ENCODE peak calls at places on chromosomes 6 and 20, in six cellular contexts. One of them, this sample, is unnamed.

GRCh38 chr6:80523531-80523970 is 417.1 kb downstream of the BCKDHB start:
- DNase-seq in Daoy: no peak
- DNase-seq in T-helper 2 cell: no peak
- DNase-seq in nephron progenitor cell: peak; percentile 30
- DNase-seq in NCI-H1092 treated with DMSO at 0.1 percent for 48 hours: no peak
- DNase-seq in endothelial cell of umbilical vein: peak; percentile 93
- DNase-seq in this sample: peak; percentile 67

GRCh38 chr6:161318456-161318855 is 44.6 kb upstream of the AGPAT4 start:
- DNase-seq in Daoy: no peak
- DNase-seq in T-helper 2 cell: no peak
- DNase-seq in nephron progenitor cell: no peak
- DNase-seq in NCI-H1092 treated with DMSO at 0.1 percent for 48 hours: no peak
- DNase-seq in endothelial cell of umbilical vein: no peak
- DNase-seq in this sample: no peak

GRCh38 chr20:46121531-46121930 is 3.4 kb downstream of the CD40 start:
- DNase-seq in Daoy: no peak
- DNase-seq in T-helper 2 cell: no peak
- DNase-seq in nephron progenitor cell: no peak
- DNase-seq in NCI-H1092 treated with DMSO at 0.1 percent for 48 hours: no peak
- DNase-seq in endothelial cell of umbilical vein: no peak
- DNase-seq in this sample: no peak

GRCh38 chr6:167748458-167749379 is 78.0 kb upstream of the AFDN start:
- DNase-seq in Daoy: no peak
- DNase-seq in T-helper 2 cell: no peak
- DNase-seq in nephron progenitor cell: peak; percentile 69
- DNase-seq in NCI-H1092 treated with DMSO at 0.1 percent for 48 hours: no peak
- DNase-seq in endothelial cell of umbilical vein: no peak
- DNase-seq in this sample: no peak

GRCh38 chr6:166286831-166287271 is 21.3 kb downstream of the PRR18 start:
- DNase-seq in Daoy: no peak
- DNase-seq in T-helper 2 cell: no peak
- DNase-seq in nephron progenitor cell: no peak
- DNase-seq in NCI-H1092 treated with DMSO at 0.1 percent for 48 hours: no peak
- DNase-seq in endothelial cell of umbilical vein: no peak
- DNase-seq in this sample: no peak

GRCh38 chr6:106509420-106510089 is 119.7 kb downstream of the RTN4IP1 start:
- DNase-seq in Daoy: no peak
- DNase-seq in T-helper 2 cell: no peak
- DNase-seq in nephron progenitor cell: peak; percentile 33
- DNase-seq in NCI-H1092 treated with DMSO at 0.1 percent for 48 hours: no peak
- DNase-seq in endothelial cell of umbilical vein: no peak
- DNase-seq in this sample: peak; percentile 66

GRCh38 chr20:23541330-23541729 is 27.0 kb downstream of the CST9L start:
- DNase-seq in Daoy: no peak
- DNase-seq in T-helper 2 cell: no peak
- DNase-seq in nephron progenitor cell: no peak
- DNase-seq in NCI-H1092 treated with DMSO at 0.1 percent for 48 hours: no peak
- DNase-seq in endothelial cell of umbilical vein: no peak
- DNase-seq in this sample: no peak

GRCh38 chr6:90350689-90351554 is 54.3 kb upstream of the BACH2 start:
- DNase-seq in Daoy: no peak
- DNase-seq in T-helper 2 cell: no peak
- DNase-seq in nephron progenitor cell: no peak
- DNase-seq in NCI-H1092 treated with DMSO at 0.1 percent for 48 hours: no peak
- DNase-seq in endothelial cell of umbilical vein: no peak
- DNase-seq in this sample: no peak

GRCh38 chr20:51134405-51134804 is 111.5 kb upstream of the KCNG1 start:
- DNase-seq in Daoy: no peak
- DNase-seq in T-helper 2 cell: no peak
- DNase-seq in nephron progenitor cell: no peak
- DNase-seq in NCI-H1092 treated with DMSO at 0.1 percent for 48 hours: no peak
- DNase-seq in endothelial cell of umbilical vein: no peak
- DNase-seq in this sample: no peak

GRCh38 chr6:3045369-3045768 is 22.9 kb upstream of the RIPK1 start:
- DNase-seq in Daoy: no peak
- DNase-seq in T-helper 2 cell: no peak
- DNase-seq in nephron progenitor cell: no peak
- DNase-seq in NCI-H1092 treated with DMSO at 0.1 percent for 48 hours: peak; percentile 47
- DNase-seq in endothelial cell of umbilical vein: no peak
- DNase-seq in this sample: no peak

GRCh38 chr6:119347466-119348307 is 1.9 kb downstream of the MAN1A1 start:
- DNase-seq in Daoy: peak; percentile 37
- DNase-seq in T-helper 2 cell: no peak
- DNase-seq in nephron progenitor cell: peak; percentile 9
- DNase-seq in NCI-H1092 treated with DMSO at 0.1 percent for 48 hours: peak; percentile 3
- DNase-seq in endothelial cell of umbilical vein: no peak
- DNase-seq in this sample: peak; percentile 85

GRCh38 chr20:25005661-25006060 is 13.1 kb upstream of the APMAP start:
- DNase-seq in Daoy: no peak
- DNase-seq in T-helper 2 cell: no peak
- DNase-seq in nephron progenitor cell: no peak
- DNase-seq in NCI-H1092 treated with DMSO at 0.1 percent for 48 hours: no peak
- DNase-seq in endothelial cell of umbilical vein: no peak
- DNase-seq in this sample: no peak

GRCh38 chr6:137843206-137843605 is 23.9 kb upstream of the TNFAIP3 start:
- DNase-seq in Daoy: no peak
- DNase-seq in T-helper 2 cell: no peak
- DNase-seq in nephron progenitor cell: no peak
- DNase-seq in NCI-H1092 treated with DMSO at 0.1 percent for 48 hours: no peak
- DNase-seq in endothelial cell of umbilical vein: no peak
- DNase-seq in this sample: no peak

GRCh38 chr20:21048841-21049273 is 57.3 kb downstream of the LINC00237 start:
- DNase-seq in Daoy: peak; percentile 51
- DNase-seq in T-helper 2 cell: peak; percentile 7
- DNase-seq in nephron progenitor cell: peak; percentile 44
- DNase-seq in NCI-H1092 treated with DMSO at 0.1 percent for 48 hours: peak; percentile 3
- DNase-seq in endothelial cell of umbilical vein: peak; percentile 10
- DNase-seq in this sample: no peak

GRCh38 chr6:47206626-47207025 is 103.1 kb downstream of the TNFRSF21 start:
- DNase-seq in Daoy: no peak
- DNase-seq in T-helper 2 cell: no peak
- DNase-seq in nephron progenitor cell: no peak
- DNase-seq in NCI-H1092 treated with DMSO at 0.1 percent for 48 hours: no peak
- DNase-seq in endothelial cell of umbilical vein: no peak
- DNase-seq in this sample: no peak

GRCh38 chr6:106300944-106301343 is 24.6 kb downstream of the ATG5 start:
- DNase-seq in Daoy: peak; percentile 15
- DNase-seq in T-helper 2 cell: no peak
- DNase-seq in nephron progenitor cell: no peak
- DNase-seq in NCI-H1092 treated with DMSO at 0.1 percent for 48 hours: no peak
- DNase-seq in endothelial cell of umbilical vein: peak; percentile 38
- DNase-seq in this sample: no peak

GRCh38 chr6:169420912-169421543 is 167.4 kb upstream of the THBS2 start:
- DNase-seq in Daoy: no peak
- DNase-seq in T-helper 2 cell: no peak
- DNase-seq in nephron progenitor cell: peak; percentile 49
- DNase-seq in NCI-H1092 treated with DMSO at 0.1 percent for 48 hours: no peak
- DNase-seq in endothelial cell of umbilical vein: no peak
- DNase-seq in this sample: no peak

GRCh38 chr6:17311595-17312311 is 30.6 kb downstream of the RBM24 start:
- DNase-seq in Daoy: peak; percentile 28
- DNase-seq in T-helper 2 cell: no peak
- DNase-seq in nephron progenitor cell: peak; percentile 16
- DNase-seq in NCI-H1092 treated with DMSO at 0.1 percent for 48 hours: no peak
- DNase-seq in endothelial cell of umbilical vein: no peak
- DNase-seq in this sample: no peak

GRCh38 chr6:25202505-25202904 is 76.7 kb upstream of the CARMIL1 start:
- DNase-seq in Daoy: peak; percentile 39
- DNase-seq in T-helper 2 cell: no peak
- DNase-seq in nephron progenitor cell: no peak
- DNase-seq in NCI-H1092 treated with DMSO at 0.1 percent for 48 hours: no peak
- DNase-seq in endothelial cell of umbilical vein: peak; percentile 88
- DNase-seq in this sample: no peak

GRCh38 chr6:35544748-35545361 is 32.2 kb upstream of the TULP1 start:
- DNase-seq in Daoy: peak; percentile 22
- DNase-seq in T-helper 2 cell: no peak
- DNase-seq in nephron progenitor cell: no peak
- DNase-seq in NCI-H1092 treated with DMSO at 0.1 percent for 48 hours: no peak
- DNase-seq in endothelial cell of umbilical vein: no peak
- DNase-seq in this sample: no peak

GRCh38 chr6:25590986-25591385 is 61.0 kb upstream of the SCGN start:
- DNase-seq in Daoy: no peak
- DNase-seq in T-helper 2 cell: no peak
- DNase-seq in nephron progenitor cell: no peak
- DNase-seq in NCI-H1092 treated with DMSO at 0.1 percent for 48 hours: peak; percentile 78
- DNase-seq in endothelial cell of umbilical vein: no peak
- DNase-seq in this sample: no peak

GRCh38 chr20:16761305-16761829 is 13.2 kb downstream of the OTOR start:
- DNase-seq in Daoy: peak; percentile 30
- DNase-seq in T-helper 2 cell: peak; percentile 8
- DNase-seq in nephron progenitor cell: peak; percentile 53
- DNase-seq in NCI-H1092 treated with DMSO at 0.1 percent for 48 hours: peak; percentile 70
- DNase-seq in endothelial cell of umbilical vein: peak; percentile 65
- DNase-seq in this sample: no peak

This sample was measured in Right ventricle myocardium inferior.